ENCODE peak calls at places on chromosomes 4 and X, in nine cellular contexts. W is GM12865, F is H9, A is mesothelial cell of epicardium, Y is AG09309, R is foreskin keratinocyte, E is endothelial cell of umbilical vein, C is heart right ventricle, O is upper lobe of left lung. G is an unnamed sample.

GRCh38 chr4:112099701-112100289 is 45.5 kb upstream of the FAM241A start:
- DNase-seq in Y (peak), A (no peak), R (no peak), W (peak), C (no peak), O (no peak), F (no peak), E (peak), G (peak)

GRCh38 chr4:154344686-154345085 is 146.9 kb downstream of the DCHS2 start:
- DNase-seq in W (peak), O (no peak), F (peak), Y (no peak), A (no peak), C (no peak), E (no peak), R (no peak), G (peak)

GRCh38 chr4:152063301-152064235 is 302.8 kb upstream of the GATB start:
- DNase-seq in A (no peak), O (no peak), E (no peak), W (no peak), R (peak), C (no peak), Y (no peak), F (no peak), G (no peak)

GRCh38 chr4:94277539-94277938 is 65.1 kb downstream of the HPGDS start:
- DNase-seq in R (no peak), O (no peak), F (no peak), A (no peak), Y (no peak), E (no peak), W (no peak), C (no peak), G (no peak)

GRCh38 chr4:69951602-69952001 is 13.9 kb downstream of the CSN2 start:
- DNase-seq in F (no peak), W (no peak), Y (no peak), O (no peak), C (no peak), R (no peak), E (no peak), A (no peak), G (no peak)

GRCh38 chr4:158159054-158159717 is 13.6 kb downstream of the GASK1B start:
- DNase-seq in F (no peak), Y (no peak), E (peak), O (no peak), W (no peak), C (no peak), R (peak), A (no peak), G (no peak)

GRCh38 chrX:39896951-39897740 is 200.6 kb downstream of the BCOR start:
- DNase-seq in W (no peak), C (peak), Y (no peak), F (peak), R (peak), O (peak), E (no peak), A (peak), G (no peak)

GRCh38 chr4:22504931-22505330 is 10.9 kb downstream of the ADGRA3 start:
- DNase-seq in C (no peak), O (no peak), A (no peak), F (no peak), Y (no peak), E (no peak), W (no peak), R (no peak), G (no peak)

GRCh38 chr4:151534195-151534594 is 125.2 kb downstream of the FHIP1A start:
- DNase-seq in R (no peak), A (no peak), E (no peak), W (no peak), F (no peak), O (no peak), C (no peak), Y (no peak), G (no peak)

GRCh38 chr4:77618383-77619241 is 13.0 kb downstream of the CXCL13 start:
- DNase-seq in F (peak), A (peak), W (peak), R (no peak), E (peak), Y (peak), C (no peak), O (peak), G (peak)

GRCh38 chr4:66927937-66928336 is 617.4 kb downstream of the CENPC start:
- DNase-seq in Y (no peak), A (no peak), C (no peak), E (no peak), R (no peak), W (no peak), O (no peak), F (no peak), G (no peak)

GRCh38 chr4:72809208-72809607 is 240.2 kb upstream of the ADAMTS3 start:
- DNase-seq in O (no peak), R (peak), W (no peak), F (no peak), E (no peak), C (no peak), Y (no peak), A (no peak), G (no peak)

GRCh38 chrX:40462797-40463196 is 118.0 kb upstream of the ATP6AP2 start:
- DNase-seq in W (no peak), O (no peak), A (no peak), F (no peak), Y (no peak), E (no peak), R (no peak), C (no peak), G (no peak)

DNA sequence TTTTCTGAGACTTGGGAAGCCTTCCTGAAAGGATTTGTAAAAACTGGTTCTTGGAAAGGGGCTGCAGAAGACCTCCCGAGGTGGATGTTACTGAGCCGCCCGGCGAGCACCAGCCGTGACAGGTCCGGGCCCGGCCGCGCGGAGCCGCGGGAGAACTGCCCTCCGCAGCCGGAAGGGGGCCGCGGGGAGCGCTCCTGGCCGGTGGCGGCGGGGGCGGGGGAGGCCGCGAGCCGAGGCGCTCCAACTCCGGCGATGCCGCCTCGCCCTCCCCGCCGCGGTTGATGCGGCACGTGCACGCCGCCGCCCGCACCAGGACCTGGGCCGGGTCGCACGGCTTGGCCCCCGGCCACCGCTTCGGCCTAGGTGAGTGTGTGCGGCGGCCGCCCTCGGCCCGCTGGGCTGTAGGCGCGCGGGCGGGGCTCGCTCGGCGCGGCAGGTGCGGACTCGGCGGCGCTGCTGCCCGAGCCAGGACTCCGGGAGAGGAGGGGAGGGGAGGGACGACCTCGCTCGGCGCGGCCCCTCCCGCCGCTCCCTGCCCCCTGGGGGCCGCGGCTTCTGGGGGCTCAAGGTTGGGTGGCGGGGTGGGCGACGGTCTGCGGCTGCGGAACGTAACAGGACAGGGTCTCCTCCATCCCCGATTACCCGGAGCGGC is 1.7 kb downstream of the SPRY1 start:
- DNase-seq in Y (no peak), R (no peak), W (peak), A (peak), E (peak), O (peak), F (peak), C (peak), G (peak)
- TF ChIP-seq CTCF in Y (peak), R (peak), W (peak), A (peak), E (peak), O (peak), F (peak), C (peak), G (peak)

DNA sequence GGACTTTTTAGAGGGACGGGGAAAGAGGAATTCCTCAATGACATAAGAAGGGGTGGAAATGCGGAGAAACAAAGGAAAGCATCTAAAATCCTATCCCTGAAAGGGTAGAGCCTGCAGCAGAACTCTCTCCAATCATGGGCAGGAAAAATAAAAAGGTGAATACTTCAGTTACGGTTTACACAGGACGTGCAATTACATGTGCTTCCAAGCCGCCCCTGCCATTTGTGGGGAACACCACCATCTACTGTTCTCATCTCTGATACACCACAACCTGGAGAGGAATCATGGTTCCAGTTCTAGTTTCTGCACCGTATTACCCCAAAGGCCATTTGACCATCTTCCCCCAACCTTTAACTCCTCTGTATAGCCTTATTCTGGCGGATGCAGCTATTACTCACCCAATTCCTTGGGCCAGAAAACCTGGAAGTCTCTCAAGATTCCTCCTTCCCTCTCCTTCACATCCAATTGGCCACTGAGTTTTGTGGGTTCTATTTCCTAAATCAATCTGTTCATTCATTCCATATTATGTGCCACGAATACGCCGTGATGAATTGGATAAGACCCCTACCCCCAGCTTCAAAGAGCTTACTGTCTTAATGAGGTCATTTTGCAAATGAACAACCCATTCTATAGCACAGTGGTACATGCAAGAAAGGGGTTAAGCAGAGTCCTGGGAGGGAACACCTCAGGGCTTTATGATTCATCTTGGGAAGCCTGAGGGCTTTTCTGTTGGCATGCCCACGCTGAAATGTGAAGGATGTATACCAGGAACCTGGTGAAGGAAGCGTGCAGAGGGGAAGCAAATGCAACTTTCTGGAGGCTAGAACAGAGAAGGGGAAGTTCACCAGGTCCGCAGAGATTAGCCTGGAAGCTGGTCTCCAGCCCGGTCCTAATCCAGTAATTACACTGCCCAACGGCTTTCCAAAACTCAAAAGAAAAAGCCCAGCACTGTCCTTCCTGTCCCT is 1.4 kb upstream of the MSL3 start:
- DNase-seq in O (no peak), Y (no peak), W (peak), F (no peak), R (no peak), A (no peak), C (no peak), E (no peak), G (no peak)
- TF ChIP-seq CTCF in O (no peak), Y (no peak), W (peak), F (no peak), R (peak), A (no peak), C (no peak), E (no peak), G (peak)

GRCh38 chr4:8133897-8134542 is 24.6 kb downstream of the ABLIM2 start:
- DNase-seq in Y (no peak), A (no peak), R (no peak), C (peak), O (no peak), F (peak), E (no peak), W (no peak), G (no peak)
- TF ChIP-seq CTCF in Y (no peak), A (no peak), R (no peak), C (no peak), O (no peak), F (no peak), E (no peak), W (no peak), G (no peak)

GRCh38 chrX:84155938-84156337 is 32.1 kb downstream of the RPS6KA6 start:
- DNase-seq in R (no peak), F (no peak), E (no peak), W (no peak), C (no peak), Y (no peak), O (no peak), A (no peak), G (no peak)
- TF ChIP-seq CTCF in R (no peak), F (no peak), E (no peak), W (no peak), C (no peak), Y (no peak), O (no peak), A (no peak), G (no peak)

DNA sequence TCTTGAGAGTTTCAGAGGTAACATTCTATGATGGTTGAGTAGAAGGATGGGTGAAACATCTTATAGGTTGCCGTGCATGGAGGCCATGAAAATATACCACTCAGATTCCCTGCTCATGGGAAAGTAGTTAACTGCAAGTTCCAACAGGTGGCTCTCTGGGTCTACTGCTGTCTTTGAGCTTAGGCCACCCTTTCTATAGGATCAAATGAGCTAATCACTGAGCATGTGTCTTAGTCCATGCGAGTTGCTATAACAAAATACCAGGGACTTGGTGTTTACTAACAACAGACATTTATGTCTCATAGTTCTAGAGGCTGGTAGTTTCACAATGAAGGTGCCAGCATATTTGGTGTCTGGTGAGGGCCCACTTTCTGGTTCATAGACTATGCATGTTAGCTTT is 144.8 kb upstream of the UNC5C start:
- DNase-seq in W (peak), Y (no peak), O (no peak), A (no peak), E (peak), F (peak), C (no peak), R (peak), G (no peak)
- TF ChIP-seq CTCF in W (peak), Y (no peak), O (no peak), A (no peak), E (peak), F (peak), C (peak), R (peak), G (no peak)